ENCODE peak calls at places on chromosome 3, in four cellular contexts. One of them, this sample, is unnamed.

GRCh38 chr3:190697901-190698300 is 164.6 kb downstream of the GMNC start:
- DNase-seq in K562: no peak
- DNase-seq in WTC11: no peak
- DNase-seq in HepG2: no peak
- DNase-seq in this sample: no peak

GRCh38 chr3:94146455-94146854 is 83.6 kb downstream of the NSUN3 start:
- DNase-seq in K562: no peak
- DNase-seq in WTC11: no peak
- DNase-seq in HepG2: no peak
- DNase-seq in this sample: no peak

GRCh38 chr3:9062570-9062969 is 99.3 kb upstream of the RAD18 start:
- DNase-seq in HepG2: no peak
- DNase-seq in WTC11: no peak
- DNase-seq in K562: no peak
- DNase-seq in this sample: no peak

GRCh38 chr3:71247221-71247947 is 336.1 kb downstream of the FOXP1 start:
- DNase-seq in HepG2: peak; percentile 68
- DNase-seq in K562: peak; percentile 75
- DNase-seq in WTC11: peak; percentile 36
- DNase-seq in this sample: no peak

GRCh38 chr3:12969487-12969886 is 103.7 kb downstream of the IQSEC1 start:
- DNase-seq in K562: no peak
- DNase-seq in HepG2: no peak
- DNase-seq in WTC11: no peak
- DNase-seq in this sample: no peak

GRCh38 chr3:99866167-99866810 is 48.6 kb downstream of the CMSS1 start:
- DNase-seq in HepG2: no peak
- DNase-seq in WTC11: no peak
- DNase-seq in K562: no peak
- DNase-seq in this sample: peak; percentile 41

GRCh38 chr3:142568393-142569017 is 10.0 kb downstream of the ATR start:
- DNase-seq in HepG2: no peak
- DNase-seq in WTC11: peak; percentile 85
- DNase-seq in K562: peak; percentile 25
- DNase-seq in this sample: no peak

GRCh38 chr3:30473374-30474051 is 132.9 kb upstream of the TGFBR2 start:
- DNase-seq in HepG2: no peak
- DNase-seq in WTC11: no peak
- DNase-seq in K562: no peak
- DNase-seq in this sample: no peak

GRCh38 chr3:36969540-36970432 is 23.1 kb downstream of the EPM2AIP1 start:
- DNase-seq in K562: peak; percentile 89
- DNase-seq in WTC11: no peak
- DNase-seq in HepG2: peak; percentile 73
- DNase-seq in this sample: peak; percentile 80

GRCh38 chr3:184381261-184382224 is 1.7 kb downstream of the CHRD start:
- DNase-seq in WTC11: peak; percentile 46
- DNase-seq in HepG2: no peak
- DNase-seq in K562: no peak
- DNase-seq in this sample: no peak

GRCh38 chr3:193563999-193564398 is 9.3 kb upstream of the ATP13A4 start:
- DNase-seq in WTC11: peak; percentile 32
- DNase-seq in K562: no peak
- DNase-seq in HepG2: peak; percentile 9
- DNase-seq in this sample: no peak

GRCh38 chr3:153752405-153753027 is 368.7 kb upstream of the ARHGEF26 start:
- DNase-seq in K562: no peak
- DNase-seq in WTC11: no peak
- DNase-seq in HepG2: no peak
- DNase-seq in this sample: no peak

GRCh38 chr3:184630861-184631260 is 69.3 kb downstream of the EPHB3 start:
- DNase-seq in K562: no peak
- DNase-seq in HepG2: no peak
- DNase-seq in WTC11: no peak
- DNase-seq in this sample: no peak

GRCh38 chr3:13420051-13420816 is at the start of gene NUP210:
- DNase-seq in HepG2: peak; percentile 50
- DNase-seq in K562: peak; percentile 98
- DNase-seq in WTC11: peak; percentile 70
- DNase-seq in this sample: no peak

GRCh38 chr3:15050405-15051092 is 14.6 kb downstream of the MRPS25 start:
- DNase-seq in WTC11: no peak
- DNase-seq in K562: no peak
- DNase-seq in HepG2: no peak
- DNase-seq in this sample: peak; percentile 72

GRCh38 chr3:192916455-192917257 is 1.0 kb downstream of the MB21D2 start:
- DNase-seq in WTC11: peak; percentile 68
- DNase-seq in K562: peak; percentile 11
- DNase-seq in HepG2: peak; percentile 24
- DNase-seq in this sample: no peak

GRCh38 chr3:45462522-45463262 is 74.3 kb downstream of the LARS2 start:
- DNase-seq in WTC11: no peak
- DNase-seq in K562: no peak
- DNase-seq in HepG2: no peak
- DNase-seq in this sample: no peak

GRCh38 chr3:42080452-42080872 is 10.7 kb upstream of the TRAK1 start:
- DNase-seq in HepG2: peak; percentile 83
- DNase-seq in K562: no peak
- DNase-seq in WTC11: no peak
- DNase-seq in this sample: peak; percentile 38

GRCh38 chr3:30084971-30085403 is 521.4 kb upstream of the TGFBR2 start:
- DNase-seq in WTC11: peak; percentile 56
- DNase-seq in K562: no peak
- DNase-seq in HepG2: no peak
- DNase-seq in this sample: no peak

GRCh38 chr3:185216587-185216918 is 37.3 kb downstream of the EHHADH start:
- DNase-seq in K562: no peak
- DNase-seq in WTC11: no peak
- DNase-seq in HepG2: peak; percentile 59
- DNase-seq in this sample: no peak

GRCh38 chr3:133506215-133506901 is 67.1 kb upstream of the CDV3 start:
- DNase-seq in HepG2: no peak
- DNase-seq in WTC11: no peak
- DNase-seq in K562: no peak
- DNase-seq in this sample: peak; percentile 93

GRCh38 chr3:105960381-105960780 is 91.6 kb upstream of the CBLB start:
- DNase-seq in WTC11: no peak
- DNase-seq in HepG2: no peak
- DNase-seq in K562: no peak
- DNase-seq in this sample: no peak

GRCh38 chr3:69406156-69406555 is 20.3 kb upstream of the FRMD4B start:
- DNase-seq in K562: no peak
- DNase-seq in WTC11: no peak
- DNase-seq in HepG2: no peak
- DNase-seq in this sample: no peak

GRCh38 chr3:86563358-86563970 is 427.5 kb downstream of the VGLL3 start:
- DNase-seq in K562: peak; percentile 12
- DNase-seq in HepG2: peak; percentile 34
- DNase-seq in WTC11: no peak
- DNase-seq in this sample: no peak

GRCh38 chr3:89740029-89740880 is 632.8 kb downstream of the EPHA3 start:
- DNase-seq in HepG2: no peak
- DNase-seq in K562: no peak
- DNase-seq in WTC11: no peak
- DNase-seq in this sample: no peak

GRCh38 chr3:72346526-72346926 is 501.7 kb downstream of the SHQ1 start:
- DNase-seq in HepG2: no peak
- DNase-seq in K562: no peak
- DNase-seq in WTC11: no peak
- DNase-seq in this sample: no peak

GRCh38 chr3:31391150-31391549 is 141.6 kb upstream of the STT3B start:
- DNase-seq in WTC11: peak; percentile 21
- DNase-seq in HepG2: no peak
- DNase-seq in K562: no peak
- DNase-seq in this sample: no peak

GRCh38 chr3:150830745-150831144 is 67.8 kb upstream of the SIAH2 start:
- DNase-seq in K562: no peak
- DNase-seq in HepG2: no peak
- DNase-seq in WTC11: no peak
- DNase-seq in this sample: no peak

GRCh38 chr3:126345641-126346460 is 11.4 kb downstream of the KLF15 start:
- DNase-seq in HepG2: no peak
- DNase-seq in K562: no peak
- DNase-seq in WTC11: peak; percentile 3
- DNase-seq in this sample: no peak

GRCh38 chr3:94159062-94159726 is 96.3 kb downstream of the NSUN3 start:
- DNase-seq in WTC11: no peak
- DNase-seq in HepG2: peak; percentile 2
- DNase-seq in K562: no peak
- DNase-seq in this sample: no peak

GRCh38 chr3:187913617-187914033 is 168.4 kb upstream of the BCL6 start:
- DNase-seq in WTC11: no peak
- DNase-seq in HepG2: no peak
- DNase-seq in K562: no peak
- DNase-seq in this sample: no peak

GRCh38 chr3:88005066-88005465 is 53.7 kb downstream of the CGGBP1 start:
- DNase-seq in HepG2: no peak
- DNase-seq in WTC11: no peak
- DNase-seq in K562: no peak
- DNase-seq in this sample: no peak
- TF ChIP-seq CREM in HepG2: no peak
- TF ChIP-seq CREM in WTC11: no peak
- TF ChIP-seq CREM in K562: no peak
- TF ChIP-seq CREM in this sample: no peak

DNA sequence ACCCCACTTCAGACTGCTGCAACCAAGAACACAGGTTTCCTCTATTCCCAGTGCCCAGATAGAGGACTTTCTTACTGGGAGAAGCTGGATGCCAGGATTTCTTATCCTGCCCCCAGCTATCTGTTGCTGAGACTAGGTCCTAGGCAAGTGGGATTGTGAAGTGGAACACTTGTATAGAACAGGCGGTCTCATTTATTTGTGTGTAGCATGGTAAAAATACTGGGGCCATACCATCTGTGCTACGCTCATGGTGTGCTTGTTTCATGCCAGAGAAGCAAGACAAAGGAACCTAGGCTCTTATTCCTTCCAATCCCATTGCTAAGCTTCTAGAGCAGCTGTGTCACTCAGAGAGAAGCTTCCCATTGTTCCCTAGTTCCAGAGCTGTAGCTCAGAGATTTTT is 191.5 kb upstream of the EPHA6 start:
- DNase-seq in WTC11: no peak
- DNase-seq in HepG2: no peak
- DNase-seq in K562: no peak
- DNase-seq in this sample: no peak
- TF ChIP-seq CREM in WTC11: no peak
- TF ChIP-seq CREM in HepG2: no peak
- TF ChIP-seq CREM in K562: no peak
- TF ChIP-seq CREM in this sample: no peak

GRCh38 chr3:148150141-148150540 is 547.6 kb upstream of the AGTR1 start:
- DNase-seq in WTC11: no peak
- DNase-seq in HepG2: no peak
- DNase-seq in K562: no peak
- DNase-seq in this sample: no peak

GRCh38 chr3:148146947-148147346 is 550.8 kb upstream of the AGTR1 start:
- DNase-seq in HepG2: no peak
- DNase-seq in WTC11: no peak
- DNase-seq in K562: no peak
- DNase-seq in this sample: no peak

GRCh38 chr3:148147896-148148295 is 549.8 kb upstream of the AGTR1 start:
- DNase-seq in WTC11: no peak
- DNase-seq in HepG2: no peak
- DNase-seq in K562: no peak
- DNase-seq in this sample: no peak

GRCh38 chr3:148149556-148149955 is 548.1 kb upstream of the AGTR1 start:
- DNase-seq in K562: no peak
- DNase-seq in HepG2: no peak
- DNase-seq in WTC11: no peak
- DNase-seq in this sample: no peak

GRCh38 chr3:148146241-148146640 is 551.5 kb upstream of the AGTR1 start:
- DNase-seq in K562: no peak
- DNase-seq in WTC11: no peak
- DNase-seq in HepG2: no peak
- DNase-seq in this sample: no peak
- TF ChIP-seq CREM in K562: no peak
- TF ChIP-seq CREM in WTC11: no peak
- TF ChIP-seq CREM in HepG2: no peak
- TF ChIP-seq CREM in this sample: no peak

GRCh38 chr3:182925330-182925943 is 54.9 kb downstream of the DCUN1D1 start:
- DNase-seq in WTC11: no peak
- DNase-seq in HepG2: no peak
- DNase-seq in K562: no peak
- DNase-seq in this sample: peak; percentile 92

GRCh38 chr3:182921665-182922355 is 58.5 kb downstream of the DCUN1D1 start:
- DNase-seq in K562: no peak
- DNase-seq in WTC11: no peak
- DNase-seq in HepG2: no peak
- DNase-seq in this sample: no peak

GRCh38 chr3:182919866-182920357 is 60.4 kb downstream of the DCUN1D1 start:
- DNase-seq in K562: no peak
- DNase-seq in WTC11: no peak
- DNase-seq in HepG2: no peak
- DNase-seq in this sample: no peak

GRCh38 chr3:182917134-182917533 is 63.2 kb downstream of the DCUN1D1 start:
- DNase-seq in WTC11: no peak
- DNase-seq in HepG2: no peak
- DNase-seq in K562: peak; percentile 23
- DNase-seq in this sample: no peak

DNA sequence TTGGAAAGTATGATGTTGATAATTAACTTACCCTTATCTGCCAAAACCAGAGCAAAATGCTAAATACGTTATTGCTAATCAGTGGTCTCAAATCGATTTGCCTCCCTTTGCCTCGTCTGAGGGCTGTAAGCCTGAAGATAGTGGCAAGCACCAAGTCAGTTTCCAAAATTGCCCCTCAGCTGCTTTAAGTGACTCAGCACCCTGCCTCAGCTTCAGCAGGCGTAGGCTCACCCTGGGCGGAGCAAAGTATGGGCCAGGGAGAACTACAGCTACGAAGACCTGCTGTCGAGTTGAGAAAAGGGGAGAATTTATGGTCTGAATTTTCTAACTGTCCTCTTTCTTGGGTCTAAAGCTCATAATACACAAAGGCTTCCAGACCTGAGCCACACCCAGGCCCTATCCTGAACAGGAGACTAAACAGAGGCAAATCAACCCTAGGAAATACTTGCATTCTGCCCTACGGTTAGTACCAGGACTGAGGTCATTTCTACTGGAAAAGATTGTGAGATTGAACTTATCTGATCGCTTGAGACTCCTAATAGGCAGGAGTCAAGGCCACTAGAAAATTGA is 59.7 kb downstream of the DCUN1D1 start:
- DNase-seq in WTC11: peak; percentile 22
- DNase-seq in K562: peak; percentile 75
- DNase-seq in HepG2: no peak
- DNase-seq in this sample: no peak
- TF ChIP-seq CREM in WTC11: no peak
- TF ChIP-seq CREM in K562: peak; percentile 71
- TF ChIP-seq CREM in HepG2: no peak
- TF ChIP-seq CREM in this sample: no peak

DNA sequence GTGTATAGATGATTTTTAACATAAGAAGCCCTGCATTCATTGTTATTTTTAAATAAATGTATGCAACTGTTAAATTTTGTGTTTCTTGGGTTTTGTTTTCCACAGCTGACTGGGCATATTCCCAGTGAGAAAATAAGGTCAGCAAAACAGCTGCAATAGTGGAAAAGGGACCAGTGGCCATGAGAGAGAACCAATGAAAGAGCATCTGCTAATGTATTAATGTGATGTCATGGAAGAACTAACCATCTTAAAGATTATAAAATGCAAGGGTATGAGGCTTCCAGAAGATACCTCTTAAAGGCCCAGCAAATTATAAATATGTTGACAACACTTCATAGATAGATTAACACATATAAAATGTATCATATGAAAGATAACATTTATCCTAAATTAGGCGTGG is 31.0 kb upstream of the KBTBD12 start:
- DNase-seq in WTC11: no peak
- DNase-seq in HepG2: no peak
- DNase-seq in K562: no peak
- DNase-seq in this sample: no peak
- TF ChIP-seq CREM in WTC11: no peak
- TF ChIP-seq CREM in HepG2: no peak
- TF ChIP-seq CREM in K562: no peak
- TF ChIP-seq CREM in this sample: no peak

This sample was measured in GM12878.